ENCODE peak calls at places on chromosomes 3 and 15, in six cellular contexts. Q is activated T-cell treated with anti-CD3 and anti-CD28 coated beads for 1 hour, U is T-cell, Z is non-pigmented ciliary epithelial cell, X is ovary, G is IMR-90. P is an unnamed sample.

GRCh38 chr3:150319900-150320299 is 88.2 kb upstream of the TSC22D2 start:
- DNase-seq in Q (no peak), U (no peak), Z (peak; percentile 97), X (no peak), G (peak; percentile 96), P (no peak)

GRCh38 chr3:14082108-14082657 is 42.5 kb downstream of the CHCHD4 start:
- DNase-seq in Q (no peak), U (no peak), Z (no peak), X (no peak), G (no peak), P (no peak)

GRCh38 chr3:62125376-62125775 is 248.0 kb downstream of the FEZF2 start:
- DNase-seq in Q (no peak), U (no peak), Z (no peak), X (no peak), G (no peak), P (no peak)

GRCh38 chr3:126558336-126559071 is at the start of gene C3orf22:
- DNase-seq in Q (no peak), U (no peak), Z (no peak), X (no peak), G (no peak), P (no peak)

GRCh38 chr15:41072013-41072412 is 44.1 kb downstream of the INO80 start:
- DNase-seq in Q (no peak), U (no peak), Z (no peak), X (no peak), G (no peak), P (no peak)

GRCh38 chr15:36911322-36911944 is 188.9 kb downstream of the MEIS2 start:
- DNase-seq in Q (no peak), U (no peak), Z (peak; percentile 54), X (no peak), G (peak; percentile 88), P (no peak)

GRCh38 chr3:129056832-129057231 is 3.7 kb upstream of the GP9 start:
- DNase-seq in Q (no peak), U (no peak), Z (no peak), X (no peak), G (no peak), P (no peak)

GRCh38 chr15:99928429-99928981 is 195.3 kb upstream of the LYSMD4 start:
- DNase-seq in Q (peak; percentile 87), U (peak; percentile 85), Z (no peak), X (peak; percentile 86), G (peak; percentile 66), P (peak; percentile 90)

GRCh38 chr3:23611737-23612295 is 193.9 kb upstream of the UBE2E1 start:
- DNase-seq in Q (no peak), U (no peak), Z (no peak), X (peak; percentile 78), G (peak; percentile 80), P (no peak)

GRCh38 chr3:94020293-94020692 is 8.1 kb downstream of the STX19 start:
- DNase-seq in Q (no peak), U (no peak), Z (no peak), X (no peak), G (no peak), P (no peak)

GRCh38 chr3:79018671-79019136 is 749.1 kb downstream of the ROBO1 start:
- DNase-seq in Q (no peak), U (no peak), Z (no peak), X (peak; percentile 60), G (peak; percentile 64), P (peak; percentile 41)

GRCh38 chr3:109887293-109887692 is 549.9 kb upstream of the DPPA4 start:
- DNase-seq in Q (no peak), U (no peak), Z (no peak), X (no peak), G (no peak), P (no peak)

GRCh38 chr15:66852064-66852905 is 150.2 kb downstream of the SMAD6 start:
- DNase-seq in Q (no peak), U (no peak), Z (no peak), X (no peak), G (no peak), P (no peak)

GRCh38 chr15:66996099-66996498 is 69.3 kb upstream of the SMAD3 start:
- DNase-seq in Q (no peak), U (no peak), Z (no peak), X (no peak), G (peak; percentile 25), P (no peak)

GRCh38 chr3:71629289-71630252 is 46.0 kb upstream of the FOXP1 start:
- DNase-seq in Q (no peak), U (no peak), Z (no peak), X (no peak), G (peak; percentile 64), P (no peak)

GRCh38 chr3:26365706-26366105 is 256.9 kb upstream of the LRRC3B start:
- DNase-seq in Q (no peak), U (no peak), Z (no peak), X (no peak), G (no peak), P (no peak)

GRCh38 chr3:41716391-41716910 is 245.5 kb downstream of the ULK4 start:
- DNase-seq in Q (no peak), U (no peak), Z (no peak), X (no peak), G (peak; percentile 37), P (no peak)

GRCh38 chr3:42177068-42177800 is 86.1 kb downstream of the TRAK1 start:
- DNase-seq in Q (no peak), U (no peak), Z (no peak), X (no peak), G (no peak), P (no peak)

GRCh38 chr15:39748276-39748675 is 34.4 kb downstream of the FSIP1 start:
- DNase-seq in Q (no peak), U (no peak), Z (no peak), X (no peak), G (no peak), P (no peak)

GRCh38 chr3:95334461-95334860 is 1271.6 kb downstream of the NSUN3 start:
- DNase-seq in Q (no peak), U (no peak), Z (no peak), X (no peak), G (no peak), P (no peak)

GRCh38 chr15:78671626-78672211 is 30.7 kb upstream of the CHRNB4 start:
- DNase-seq in Q (no peak), U (no peak), Z (no peak), X (no peak), G (no peak), P (no peak)

GRCh38 chr15:28191832-28192231 is 92.7 kb upstream of the OCA2 start:
- DNase-seq in Q (no peak), U (no peak), Z (peak; percentile 37), X (peak; percentile 67), G (peak; percentile 77), P (no peak)

GRCh38 chr15:23497710-23498111 is 50.7 kb upstream of the GOLGA6L2 start:
- DNase-seq in Q (no peak), U (peak; percentile 1), Z (no peak), X (no peak), G (no peak), P (no peak)

GRCh38 chr15:44490628-44491027 is 46.3 kb upstream of the EIF3J start:
- DNase-seq in Q (no peak), U (no peak), Z (peak; percentile 28), X (no peak), G (peak; percentile 87), P (no peak)

GRCh38 chr3:129855454-129856419 is 37.8 kb downstream of the TMCC1 start:
- DNase-seq in Q (no peak), U (no peak), Z (peak; percentile 10), X (peak; percentile 31), G (peak; percentile 68), P (no peak)

GRCh38 chr15:31267161-31268107 is 59.2 kb upstream of the KLF13 start:
- DNase-seq in Q (no peak), U (no peak), Z (no peak), X (no peak), G (no peak), P (peak; percentile 11)

GRCh38 chr3:196440041-196440537 is 7.9 kb upstream of the UBXN7 start:
- DNase-seq in Q (no peak), U (no peak), Z (peak; percentile 18), X (no peak), G (peak; percentile 87), P (no peak)

GRCh38 chr3:99753268-99753975 is 64.2 kb upstream of the CMSS1 start:
- DNase-seq in Q (no peak), U (no peak), Z (no peak), X (no peak), G (peak; percentile 86), P (no peak)

GRCh38 chr15:73225358-73226015 is 143.3 kb downstream of the HCN4 start:
- DNase-seq in Q (no peak), U (no peak), Z (no peak), X (no peak), G (no peak), P (no peak)